ENCODE peak calls at places on chromosomes 7 and 10, in seven cellular contexts. X is B cell; N is NCI-H82; D is left ventricle myocardium superior; W is fibroblast of pulmonary artery; V is mammary epithelial cell; U is stimulated activated CD8-positive, alpha-beta memory T cell treated with anti-CD3 and anti-CD28 coated beads, Interleukin-4, amount 100 ng/mL, for 1 hour. C is an unnamed sample.

GRCh38 chr10:17808971-17809841 is at the start of gene MRC1:
- DNase-seq in X (peak; percentile 10), N (no peak), D (peak; percentile 47), W (no peak), V (no peak), U (no peak), C (no peak)

GRCh38 chr10:126042906-126043305 is 146.5 kb downstream of the FANK1 start:
- DNase-seq in X (peak; percentile 56), N (no peak), D (no peak), W (no peak), V (no peak), U (no peak), C (no peak)

GRCh38 chr7:45120-46090 is 147.0 kb upstream of the FAM20C start:
- DNase-seq in X (no peak), N (no peak), D (peak; percentile 7), W (no peak), V (no peak), U (no peak), C (peak; percentile 10)

GRCh38 chr10:71812016-71812912 is 38.8 kb downstream of the PSAP start:
- DNase-seq in X (peak; percentile 89), N (peak; percentile 80), D (peak; percentile 86), W (peak; percentile 54), V (peak; percentile 29), U (peak; percentile 66), C (peak; percentile 79)

GRCh38 chr7:150855476-150856302 is 3.4 kb downstream of the AOC1 start:
- DNase-seq in X (no peak), N (no peak), D (no peak), W (no peak), V (peak; percentile 49), U (no peak), C (no peak)

GRCh38 chr7:30908681-30909080 is 3.0 kb upstream of the AQP1 start:
- DNase-seq in X (no peak), N (peak; percentile 8), D (peak; percentile 15), W (no peak), V (no peak), U (no peak), C (no peak)

GRCh38 chr7:125695631-125696030 is 766.0 kb upstream of the POT1 start:
- DNase-seq in X (no peak), N (no peak), D (no peak), W (no peak), V (no peak), U (no peak), C (no peak)

GRCh38 chr10:127426746-127427145 is 122.4 kb upstream of the NPS start:
- DNase-seq in X (no peak), N (no peak), D (no peak), W (no peak), V (no peak), U (no peak), C (no peak)

GRCh38 chr7:74115326-74115725 is 31.7 kb downstream of the LIMK1 start:
- DNase-seq in X (no peak), N (no peak), D (no peak), W (no peak), V (no peak), U (no peak), C (no peak)

GRCh38 chr7:64494912-64495461 is 67.9 kb downstream of the ZNF680 start:
- DNase-seq in X (no peak), N (no peak), D (peak; percentile 44), W (no peak), V (no peak), U (no peak), C (peak; percentile 69)

C was measured in thyroid gland.